ENCODE peak calls at places on chromosomes 13 and 19, in six cellular contexts. Q, X, I, F, T and U are unnamed samples.

GRCh38 chr19:8938576-8938975 is 71.6 kb downstream of the MUC16 start:
- DNase-seq in I (no peak), Q (no peak), F (no peak), X (no peak), T (no peak), U (no peak)

GRCh38 chr13:49357694-49358093 is 86.2 kb downstream of the CAB39L start:
- DNase-seq in I (peak), T (peak), F (no peak), X (no peak), Q (no peak), U (peak)

GRCh38 chr13:23586336-23586735 is 16.1 kb downstream of the TNFRSF19 start:
- DNase-seq in F (no peak), T (no peak), X (no peak), Q (no peak), I (no peak), U (no peak)

GRCh38 chr19:50515168-50515561 is 1.5 kb upstream of the ASPDH start:
- DNase-seq in I (no peak), X (no peak), F (no peak), Q (no peak), T (no peak), U (no peak)

GRCh38 chr19:41537789-41538188 is 38.2 kb upstream of the CEACAM21 start:
- DNase-seq in X (no peak), I (peak), T (no peak), Q (no peak), F (no peak), U (peak)

GRCh38 chr13:95535243-95535642 is 17.3 kb upstream of the CLDN10 start:
- DNase-seq in X (no peak), F (no peak), T (peak), Q (no peak), I (peak), U (peak)

GRCh38 chr19:11137542-11138384 is 17.8 kb downstream of the SPC24 start:
- DNase-seq in X (peak), Q (peak), F (peak), I (peak), T (peak), U (peak)

GRCh38 chr13:70668983-70669382 is 560.7 kb upstream of the KLHL1 start:
- DNase-seq in I (peak), X (no peak), Q (no peak), T (no peak), F (no peak), U (peak)

GRCh38 chr13:35768551-35768950 is 292.1 kb upstream of the MAB21L1 start:
- DNase-seq in T (peak), X (no peak), Q (no peak), F (no peak), I (peak), U (no peak)

GRCh38 chr19:18232540-18233223 is 6.4 kb upstream of the PDE4C start:
- DNase-seq in Q (peak), T (no peak), X (no peak), I (no peak), F (no peak), U (peak)

GRCh38 chr19:54674021-54674617 is 11.3 kb downstream of the LILRB4 start:
- DNase-seq in T (no peak), Q (no peak), X (no peak), F (no peak), I (peak), U (peak)

GRCh38 chr19:24033308-24033961 is 53.6 kb upstream of the ZNF254 start:
- DNase-seq in I (peak), Q (peak), T (peak), F (peak), X (peak), U (peak)
- TF ChIP-seq CTCF in I (no peak), Q (no peak), T (no peak), F (peak), X (peak), U (no peak)

GRCh38 chr19:20964798-20965197 is 41.7 kb downstream of the ZNF85 start:
- DNase-seq in Q (no peak), T (no peak), X (no peak), I (no peak), F (no peak), U (no peak)
- TF ChIP-seq CTCF in Q (no peak), T (no peak), X (no peak), I (no peak), F (no peak), U (no peak)

GRCh38 chr13:26629260-26629659 is 71.8 kb downstream of the WASF3 start:
- DNase-seq in I (peak), F (no peak), Q (no peak), X (no peak), T (no peak), U (peak)
- TF ChIP-seq CTCF in I (peak), F (no peak), Q (no peak), X (no peak), T (peak), U (peak)

DNA sequence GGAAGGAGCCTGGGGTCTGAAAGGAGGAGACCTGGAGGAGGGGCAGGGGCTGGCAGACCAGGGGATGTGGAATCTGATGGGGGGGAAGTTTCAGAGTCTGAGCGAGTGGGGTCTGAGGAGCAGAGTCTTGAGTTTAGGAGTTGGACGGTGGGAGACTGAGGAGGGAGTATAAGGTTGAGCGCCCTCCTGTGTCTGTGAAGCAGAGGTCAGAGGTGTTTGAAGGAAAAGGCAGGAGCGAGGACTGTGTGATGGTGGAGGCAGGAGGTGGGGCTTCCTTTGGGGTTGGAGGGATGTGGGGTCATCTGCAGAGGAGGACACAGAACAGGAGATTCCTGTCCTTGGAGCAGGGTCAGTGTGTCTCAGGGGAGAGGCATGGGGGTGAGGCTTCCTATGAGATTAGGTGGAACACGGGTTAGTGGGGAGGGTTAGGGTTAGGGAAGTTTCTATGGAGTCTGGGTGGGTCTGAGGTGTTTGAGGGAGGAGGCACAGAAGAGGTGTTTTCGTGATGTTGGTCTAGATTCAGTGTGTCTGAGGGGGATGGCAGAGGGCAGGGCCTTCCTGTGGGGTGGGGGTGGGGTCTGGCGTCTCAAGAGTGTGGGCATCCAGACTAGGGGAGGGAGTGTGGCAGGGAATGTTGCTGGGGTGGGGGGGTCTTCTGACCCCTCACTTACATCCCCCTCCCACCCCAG is 8.3 kb downstream of the RYR1 start:
- DNase-seq in T (no peak), X (no peak), F (no peak), Q (peak), I (peak), U (no peak)
- TF ChIP-seq CTCF in T (no peak), X (no peak), F (no peak), Q (no peak), I (no peak), U (no peak)

GRCh38 chr13:107035186-107035585 is 467.2 kb upstream of the ARGLU1 start:
- DNase-seq in I (no peak), F (no peak), Q (no peak), T (peak), X (no peak), U (no peak)
- TF ChIP-seq CTCF in I (no peak), F (no peak), Q (no peak), T (no peak), X (no peak), U (no peak)

GRCh38 chr19:51904331-51905165 is at the start of gene ZNF649:
- DNase-seq in I (peak), T (peak), F (peak), X (peak), Q (peak), U (peak)
- TF ChIP-seq CTCF in I (peak), T (no peak), F (peak), X (peak), Q (no peak), U (no peak)

GRCh38 chr19:32599258-32599657 is 18.3 kb downstream of the PDCD5 start:
- DNase-seq in F (no peak), Q (no peak), I (no peak), T (no peak), X (no peak), U (no peak)
- TF ChIP-seq CTCF in F (no peak), Q (no peak), I (no peak), T (no peak), X (no peak), U (no peak)